ENCODE peak calls at places on chromosomes 2 and 18, in eight cellular contexts. One of them, this sample, is unnamed.

GRCh38 chr2:50895058-50895457 is 136.9 kb downstream of the NRXN1 start:
- DNase-seq in Ammon's horn: no peak
- DNase-seq in T-helper 2 cell: no peak
- DNase-seq in LoVo: no peak
- DNase-seq in hippocampal formation: no peak
- DNase-seq in fibroblast of lung: peak
- DNase-seq in HTR-8/SVneo: peak
- DNase-seq in psoas muscle: no peak
- DNase-seq in this sample: no peak

GRCh38 chr2:15895615-15896500 is 44.5 kb upstream of the MYCN start:
- DNase-seq in fibroblast of lung: no peak
- DNase-seq in T-helper 2 cell: no peak
- DNase-seq in hippocampal formation: no peak
- DNase-seq in Ammon's horn: no peak
- DNase-seq in LoVo: no peak
- DNase-seq in psoas muscle: no peak
- DNase-seq in HTR-8/SVneo: no peak
- DNase-seq in this sample: no peak

GRCh38 chr18:79742076-79742475 is 55.7 kb upstream of the KCNG2 start:
- DNase-seq in psoas muscle: no peak
- DNase-seq in LoVo: no peak
- DNase-seq in Ammon's horn: no peak
- DNase-seq in hippocampal formation: no peak
- DNase-seq in HTR-8/SVneo: no peak
- DNase-seq in fibroblast of lung: no peak
- DNase-seq in T-helper 2 cell: no peak
- DNase-seq in this sample: no peak

GRCh38 chr2:121078869-121079268 is 206.1 kb downstream of the TFCP2L1 start:
- DNase-seq in Ammon's horn: no peak
- DNase-seq in T-helper 2 cell: no peak
- DNase-seq in hippocampal formation: no peak
- DNase-seq in HTR-8/SVneo: no peak
- DNase-seq in fibroblast of lung: peak
- DNase-seq in LoVo: no peak
- DNase-seq in psoas muscle: no peak
- DNase-seq in this sample: no peak

GRCh38 chr18:77164762-77165485 is 32.3 kb upstream of the MBP start:
- DNase-seq in LoVo: no peak
- DNase-seq in psoas muscle: no peak
- DNase-seq in fibroblast of lung: no peak
- DNase-seq in Ammon's horn: no peak
- DNase-seq in HTR-8/SVneo: no peak
- DNase-seq in hippocampal formation: no peak
- DNase-seq in T-helper 2 cell: no peak
- DNase-seq in this sample: no peak

GRCh38 chr2:234251326-234252271 is 201.1 kb downstream of the SPP2 start:
- DNase-seq in fibroblast of lung: peak
- DNase-seq in T-helper 2 cell: no peak
- DNase-seq in psoas muscle: no peak
- DNase-seq in hippocampal formation: no peak
- DNase-seq in HTR-8/SVneo: peak
- DNase-seq in LoVo: peak
- DNase-seq in Ammon's horn: no peak
- DNase-seq in this sample: no peak

GRCh38 chr18:10094608-10095137 is 180.9 kb downstream of the VAPA start:
- DNase-seq in HTR-8/SVneo: no peak
- DNase-seq in hippocampal formation: no peak
- DNase-seq in Ammon's horn: no peak
- DNase-seq in T-helper 2 cell: no peak
- DNase-seq in LoVo: no peak
- DNase-seq in psoas muscle: no peak
- DNase-seq in fibroblast of lung: no peak
- DNase-seq in this sample: no peak

GRCh38 chr2:128524183-128524582 is 205.5 kb upstream of the HS6ST1 start:
- DNase-seq in LoVo: no peak
- DNase-seq in T-helper 2 cell: no peak
- DNase-seq in HTR-8/SVneo: no peak
- DNase-seq in Ammon's horn: no peak
- DNase-seq in fibroblast of lung: no peak
- DNase-seq in hippocampal formation: no peak
- DNase-seq in psoas muscle: no peak
- DNase-seq in this sample: no peak

GRCh38 chr2:226978300-226978699 is 142.4 kb downstream of the RHBDD1 start:
- DNase-seq in hippocampal formation: no peak
- DNase-seq in LoVo: no peak
- DNase-seq in T-helper 2 cell: no peak
- DNase-seq in fibroblast of lung: no peak
- DNase-seq in HTR-8/SVneo: no peak
- DNase-seq in psoas muscle: no peak
- DNase-seq in Ammon's horn: no peak
- DNase-seq in this sample: no peak

GRCh38 chr2:177679611-177680530 is 287.3 kb downstream of the AGPS start:
- DNase-seq in T-helper 2 cell: no peak
- DNase-seq in HTR-8/SVneo: no peak
- DNase-seq in Ammon's horn: no peak
- DNase-seq in LoVo: no peak
- DNase-seq in fibroblast of lung: no peak
- DNase-seq in psoas muscle: no peak
- DNase-seq in hippocampal formation: no peak
- DNase-seq in this sample: no peak

GRCh38 chr18:41140506-41140905 is 814.5 kb upstream of the PIK3C3 start:
- DNase-seq in LoVo: no peak
- DNase-seq in fibroblast of lung: no peak
- DNase-seq in HTR-8/SVneo: no peak
- DNase-seq in Ammon's horn: no peak
- DNase-seq in hippocampal formation: no peak
- DNase-seq in psoas muscle: no peak
- DNase-seq in T-helper 2 cell: no peak
- DNase-seq in this sample: no peak

This sample was measured in testis.